ENCODE peak calls at places on chromosomes 7 and 10, in eight cellular contexts. One of them, this sample, is unnamed. For H3K9me3 and H3K4me1, the result is how much of the 10 kb centered on the place peaks cover.

GRCh38 chr10:89707372-89707771 is 6.0 kb downstream of the KIF20B start:
- DNase-seq in pancreas: no peak
- DNase-seq in OCI-LY7: no peak
- DNase-seq in neural progenitor cell: no peak
- DNase-seq in lung: no peak
- DNase-seq in psoas muscle: no peak
- DNase-seq in tibial nerve: no peak
- DNase-seq in GM12878: no peak
- DNase-seq in this sample: no peak

GRCh38 chr7:44048031-44048795 is 3.7 kb downstream of the DBNL start:
- DNase-seq in pancreas: no peak
- DNase-seq in OCI-LY7: no peak
- DNase-seq in neural progenitor cell: no peak
- DNase-seq in lung: no peak
- DNase-seq in psoas muscle: no peak
- DNase-seq in tibial nerve: no peak
- DNase-seq in GM12878: no peak
- DNase-seq in this sample: no peak

GRCh38 chr7:36272567-36273269 is 116.9 kb upstream of the ANLN start:
- DNase-seq in pancreas: no peak
- DNase-seq in OCI-LY7: no peak
- DNase-seq in neural progenitor cell: no peak
- DNase-seq in lung: no peak
- DNase-seq in psoas muscle: no peak
- DNase-seq in tibial nerve: no peak
- DNase-seq in GM12878: no peak
- DNase-seq in this sample: no peak

GRCh38 chr7:109868215-109868614 is 1222.7 kb upstream of the LRRN3 start:
- DNase-seq in pancreas: no peak
- DNase-seq in OCI-LY7: no peak
- DNase-seq in neural progenitor cell: no peak
- DNase-seq in lung: no peak
- DNase-seq in psoas muscle: no peak
- DNase-seq in tibial nerve: no peak
- DNase-seq in GM12878: no peak
- DNase-seq in this sample: no peak

GRCh38 chr10:116170815-116171250 is 102.2 kb downstream of the GFRA1 start:
- DNase-seq in pancreas: no peak
- DNase-seq in OCI-LY7: no peak
- DNase-seq in neural progenitor cell: peak
- DNase-seq in lung: no peak
- DNase-seq in psoas muscle: no peak
- DNase-seq in tibial nerve: no peak
- DNase-seq in GM12878: no peak
- DNase-seq in this sample: no peak

GRCh38 chr7:34080513-34080912 is 175.2 kb downstream of the BMPER start:
- DNase-seq in pancreas: no peak
- DNase-seq in OCI-LY7: no peak
- DNase-seq in neural progenitor cell: no peak
- DNase-seq in lung: no peak
- DNase-seq in psoas muscle: no peak
- DNase-seq in tibial nerve: no peak
- DNase-seq in GM12878: no peak
- DNase-seq in this sample: no peak

GRCh38 chr10:22321156-22321711 is 335 bp downstream of the BMI1 start:
- DNase-seq in pancreas: peak
- DNase-seq in OCI-LY7: peak
- DNase-seq in neural progenitor cell: peak
- DNase-seq in lung: peak
- DNase-seq in psoas muscle: peak
- DNase-seq in tibial nerve: peak
- DNase-seq in GM12878: no peak
- DNase-seq in this sample: no peak

GRCh38 chr10:76649723-76650127 is 987.9 kb downstream of the KCNMA1 start:
- DNase-seq in pancreas: no peak
- DNase-seq in OCI-LY7: no peak
- DNase-seq in neural progenitor cell: no peak
- DNase-seq in lung: no peak
- DNase-seq in psoas muscle: no peak
- DNase-seq in tibial nerve: peak
- DNase-seq in GM12878: no peak
- DNase-seq in this sample: no peak

GRCh38 chr10:104680467-104681401 is 39.6 kb downstream of the SORCS3 start:
- DNase-seq in pancreas: no peak
- DNase-seq in OCI-LY7: no peak
- DNase-seq in neural progenitor cell: peak
- DNase-seq in lung: no peak
- DNase-seq in psoas muscle: no peak
- DNase-seq in tibial nerve: no peak
- DNase-seq in GM12878: no peak
- DNase-seq in this sample: no peak

GRCh38 chr7:105010538-105011523 is 3.2 kb upstream of the KMT2E start:
- DNase-seq in pancreas: no peak
- DNase-seq in OCI-LY7: peak
- DNase-seq in neural progenitor cell: no peak
- DNase-seq in lung: no peak
- DNase-seq in psoas muscle: no peak
- DNase-seq in tibial nerve: no peak
- DNase-seq in GM12878: no peak
- DNase-seq in this sample: no peak

GRCh38 chr10:76026176-76026771 is 594.9 kb downstream of the LRMDA start:
- DNase-seq in pancreas: no peak
- DNase-seq in OCI-LY7: no peak
- DNase-seq in neural progenitor cell: no peak
- DNase-seq in lung: no peak
- DNase-seq in psoas muscle: no peak
- DNase-seq in tibial nerve: no peak
- DNase-seq in GM12878: no peak
- DNase-seq in this sample: no peak

GRCh38 chr7:141072548-141073172 is 1.2 kb upstream of the TMEM178B start:
- DNase-seq in pancreas: peak
- DNase-seq in OCI-LY7: no peak
- DNase-seq in neural progenitor cell: peak
- DNase-seq in lung: no peak
- DNase-seq in psoas muscle: peak
- DNase-seq in tibial nerve: peak
- DNase-seq in GM12878: no peak
- DNase-seq in this sample: no peak

GRCh38 chr10:5442056-5442989 is 30.0 kb downstream of the NET1 start:
- DNase-seq in pancreas: no peak
- DNase-seq in OCI-LY7: peak
- DNase-seq in neural progenitor cell: peak
- DNase-seq in lung: no peak
- DNase-seq in psoas muscle: no peak
- DNase-seq in tibial nerve: peak
- DNase-seq in GM12878: no peak
- DNase-seq in this sample: no peak

GRCh38 chr7:31744294-31744874 is 57.4 kb downstream of the PPP1R17 start:
- DNase-seq in pancreas: no peak
- DNase-seq in OCI-LY7: peak
- DNase-seq in neural progenitor cell: peak
- DNase-seq in lung: peak
- DNase-seq in psoas muscle: peak
- DNase-seq in tibial nerve: peak
- DNase-seq in GM12878: peak
- DNase-seq in this sample: no peak

GRCh38 chr10:117536359-117536861 is 6.1 kb upstream of the EMX2 start:
- DNase-seq in pancreas: peak
- DNase-seq in OCI-LY7: no peak
- DNase-seq in neural progenitor cell: no peak
- DNase-seq in lung: no peak
- DNase-seq in psoas muscle: no peak
- DNase-seq in tibial nerve: no peak
- DNase-seq in GM12878: no peak
- DNase-seq in this sample: no peak

GRCh38 chr10:21943633-21944265 is 59.8 kb downstream of the DNAJC1 start:
- DNase-seq in pancreas: no peak
- DNase-seq in OCI-LY7: no peak
- DNase-seq in neural progenitor cell: no peak
- DNase-seq in lung: no peak
- DNase-seq in psoas muscle: no peak
- DNase-seq in tibial nerve: no peak
- DNase-seq in GM12878: no peak
- DNase-seq in this sample: no peak

GRCh38 chr7:71237945-71238344 is 106.0 kb downstream of the GALNT17 start:
- DNase-seq in pancreas: no peak
- DNase-seq in OCI-LY7: no peak
- DNase-seq in neural progenitor cell: peak
- DNase-seq in lung: no peak
- DNase-seq in psoas muscle: no peak
- DNase-seq in tibial nerve: no peak
- DNase-seq in GM12878: no peak
- DNase-seq in this sample: no peak

GRCh38 chr10:11035318-11035920 is 17.7 kb downstream of the CELF2 start:
- DNase-seq in pancreas: no peak
- DNase-seq in OCI-LY7: no peak
- DNase-seq in neural progenitor cell: peak
- DNase-seq in lung: no peak
- DNase-seq in psoas muscle: peak
- DNase-seq in tibial nerve: peak
- DNase-seq in GM12878: no peak
- DNase-seq in this sample: no peak

GRCh38 chr10:99248824-99249223 is 13.2 kb upstream of the HPSE2 start:
- DNase-seq in pancreas: no peak
- DNase-seq in OCI-LY7: no peak
- DNase-seq in neural progenitor cell: no peak
- DNase-seq in lung: no peak
- DNase-seq in psoas muscle: no peak
- DNase-seq in tibial nerve: no peak
- DNase-seq in GM12878: no peak
- DNase-seq in this sample: no peak

GRCh38 chr7:103990991-103991390 is 1.5 kb upstream of the RELN start:
- DNase-seq in pancreas: no peak
- DNase-seq in OCI-LY7: no peak
- DNase-seq in neural progenitor cell: no peak
- DNase-seq in lung: no peak
- DNase-seq in psoas muscle: no peak
- DNase-seq in tibial nerve: no peak
- DNase-seq in GM12878: no peak
- DNase-seq in this sample: no peak

GRCh38 chr10:59971915-59972314 is 65.6 kb upstream of the CCDC6 start:
- DNase-seq in pancreas: no peak
- DNase-seq in OCI-LY7: no peak
- DNase-seq in neural progenitor cell: peak
- DNase-seq in lung: no peak
- DNase-seq in psoas muscle: no peak
- DNase-seq in tibial nerve: no peak
- DNase-seq in GM12878: no peak
- DNase-seq in this sample: no peak

GRCh38 chr7:30572212-30572839 is 22.4 kb upstream of the GARS1 start:
- DNase-seq in pancreas: no peak
- DNase-seq in OCI-LY7: no peak
- DNase-seq in neural progenitor cell: no peak
- DNase-seq in lung: no peak
- DNase-seq in psoas muscle: no peak
- DNase-seq in tibial nerve: no peak
- DNase-seq in GM12878: no peak
- DNase-seq in this sample: no peak

GRCh38 chr7:30575910-30576309 is 18.8 kb upstream of the GARS1 start:
- DNase-seq in pancreas: no peak
- DNase-seq in OCI-LY7: no peak
- DNase-seq in neural progenitor cell: no peak
- DNase-seq in lung: no peak
- DNase-seq in psoas muscle: no peak
- DNase-seq in tibial nerve: no peak
- DNase-seq in GM12878: no peak
- DNase-seq in this sample: no peak
- H3K9me3 ChIP-seq in pancreas: under half
- H3K9me3 ChIP-seq in OCI-LY7: under half
- H3K9me3 ChIP-seq in neural progenitor cell: under half
- H3K9me3 ChIP-seq in lung: under half
- H3K9me3 ChIP-seq in psoas muscle: under half
- H3K9me3 ChIP-seq in tibial nerve: under half
- H3K9me3 ChIP-seq in GM12878: under half
- H3K9me3 ChIP-seq in this sample: under half

GRCh38 chr7:121305109-121305508 is 23.7 kb upstream of the WNT16 start:
- DNase-seq in pancreas: no peak
- DNase-seq in OCI-LY7: no peak
- DNase-seq in neural progenitor cell: no peak
- DNase-seq in lung: no peak
- DNase-seq in psoas muscle: no peak
- DNase-seq in tibial nerve: no peak
- DNase-seq in GM12878: no peak
- DNase-seq in this sample: no peak
- H3K4me1 ChIP-seq in pancreas: under half
- H3K4me1 ChIP-seq in OCI-LY7: under half
- H3K4me1 ChIP-seq in neural progenitor cell: under half
- H3K4me1 ChIP-seq in lung: under half
- H3K4me1 ChIP-seq in psoas muscle: under half
- H3K4me1 ChIP-seq in tibial nerve: under half
- H3K4me1 ChIP-seq in GM12878: under half
- H3K4me1 ChIP-seq in this sample: under half

DNA sequence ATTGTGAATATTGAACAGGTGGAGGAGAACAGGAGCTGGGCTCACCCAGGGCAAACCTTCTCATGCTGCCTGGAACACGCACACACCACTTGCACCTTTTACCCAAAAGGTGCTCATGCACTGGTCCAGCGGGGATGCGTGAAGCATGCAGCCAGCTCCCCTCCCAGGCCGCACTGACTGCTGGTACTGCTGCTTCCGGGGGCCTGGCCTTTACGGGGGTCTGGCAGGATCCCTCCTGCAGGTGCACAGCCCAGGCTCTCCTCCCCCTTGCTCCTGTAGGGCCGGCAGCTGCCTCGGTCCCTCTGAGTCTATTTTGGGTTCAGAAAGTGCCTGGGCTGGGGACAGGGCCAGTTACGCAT is 221.7 kb downstream of the DNAJB6 start:
- DNase-seq in pancreas: no peak
- DNase-seq in OCI-LY7: no peak
- DNase-seq in neural progenitor cell: no peak
- DNase-seq in lung: no peak
- DNase-seq in psoas muscle: no peak
- DNase-seq in tibial nerve: no peak
- DNase-seq in GM12878: no peak
- DNase-seq in this sample: no peak
- H3K9me3 ChIP-seq in pancreas: under half
- H3K9me3 ChIP-seq in OCI-LY7: under half
- H3K9me3 ChIP-seq in neural progenitor cell: under half
- H3K9me3 ChIP-seq in lung: under half
- H3K9me3 ChIP-seq in psoas muscle: under half
- H3K9me3 ChIP-seq in tibial nerve: under half
- H3K9me3 ChIP-seq in GM12878: under half
- H3K9me3 ChIP-seq in this sample: under half

DNA sequence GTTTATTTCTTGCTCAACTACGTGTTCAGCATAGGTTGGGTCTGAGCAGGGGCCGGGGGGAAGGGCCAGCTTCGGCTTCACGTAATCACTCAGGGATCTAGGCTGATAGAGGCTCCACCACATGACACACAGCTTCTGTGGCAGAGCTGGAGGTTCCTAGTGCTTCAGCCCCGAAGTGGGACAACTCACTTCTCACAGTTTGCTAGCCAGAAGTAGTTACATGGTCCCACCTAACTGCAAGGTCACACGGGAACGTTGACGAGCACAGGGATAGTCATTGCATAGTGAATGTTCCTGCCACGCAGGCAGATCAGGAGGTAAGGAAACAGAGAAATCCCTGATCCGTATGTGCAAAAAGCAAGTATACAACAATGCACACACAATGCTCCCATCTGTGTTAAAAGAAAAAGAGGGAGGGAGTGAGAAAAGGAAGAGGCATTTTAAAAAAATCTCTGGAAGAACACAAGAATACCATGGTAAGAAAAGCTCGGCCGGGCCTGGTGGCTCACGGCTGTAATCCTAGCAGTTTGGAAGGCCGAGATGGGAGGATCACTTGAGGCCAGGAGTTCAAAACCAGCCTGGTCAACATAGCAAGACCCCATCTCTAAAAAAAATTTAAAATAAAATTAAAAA is 16.9 kb downstream of the SMURF1 start:
- DNase-seq in pancreas: no peak
- DNase-seq in OCI-LY7: no peak
- DNase-seq in neural progenitor cell: no peak
- DNase-seq in lung: no peak
- DNase-seq in psoas muscle: no peak
- DNase-seq in tibial nerve: no peak
- DNase-seq in GM12878: no peak
- DNase-seq in this sample: no peak
- H3K4me1 ChIP-seq in pancreas: half or more
- H3K4me1 ChIP-seq in OCI-LY7: under half
- H3K4me1 ChIP-seq in neural progenitor cell: under half
- H3K4me1 ChIP-seq in lung: under half
- H3K4me1 ChIP-seq in psoas muscle: under half
- H3K4me1 ChIP-seq in tibial nerve: half or more
- H3K4me1 ChIP-seq in GM12878: under half
- H3K4me1 ChIP-seq in this sample: half or more